ENCODE peak calls at places on chromosome 18, in seven cellular contexts. One of them, this sample, is unnamed.

GRCh38 chr18:7576685-7577084 is 9.6 kb downstream of the PTPRM start:
- DNase-seq in thyroid gland: peak
- DNase-seq in non-pigmented ciliary epithelial cell: no peak
- DNase-seq in iris pigment epithelial cell: peak
- DNase-seq in COR-L47: no peak
- DNase-seq in stimulated activated CD4-positive, alpha-beta T cell treated with anti-CD3 and anti-CD28 coated beads, Interleukin-15, amount 100 ng/mL, for 24 hours: no peak
- DNase-seq in transverse colon: no peak
- DNase-seq in this sample: no peak

GRCh38 chr18:63592506-63592905 is 5.4 kb downstream of the SERPINB13 start:
- DNase-seq in stimulated activated CD4-positive, alpha-beta T cell treated with anti-CD3 and anti-CD28 coated beads, Interleukin-15, amount 100 ng/mL, for 24 hours: no peak
- DNase-seq in transverse colon: no peak
- DNase-seq in non-pigmented ciliary epithelial cell: no peak
- DNase-seq in thyroid gland: no peak
- DNase-seq in COR-L47: no peak
- DNase-seq in iris pigment epithelial cell: no peak
- DNase-seq in this sample: no peak

GRCh38 chr18:45962461-45962860 is 4.7 kb downstream of the EPG5 start:
- DNase-seq in COR-L47: no peak
- DNase-seq in non-pigmented ciliary epithelial cell: peak
- DNase-seq in stimulated activated CD4-positive, alpha-beta T cell treated with anti-CD3 and anti-CD28 coated beads, Interleukin-15, amount 100 ng/mL, for 24 hours: peak
- DNase-seq in thyroid gland: peak
- DNase-seq in transverse colon: no peak
- DNase-seq in iris pigment epithelial cell: peak
- DNase-seq in this sample: peak

GRCh38 chr18:39799010-39799409 is 2156.0 kb upstream of the PIK3C3 start:
- DNase-seq in COR-L47: peak
- DNase-seq in iris pigment epithelial cell: peak
- DNase-seq in stimulated activated CD4-positive, alpha-beta T cell treated with anti-CD3 and anti-CD28 coated beads, Interleukin-15, amount 100 ng/mL, for 24 hours: no peak
- DNase-seq in non-pigmented ciliary epithelial cell: no peak
- DNase-seq in thyroid gland: no peak
- DNase-seq in transverse colon: peak
- DNase-seq in this sample: no peak

GRCh38 chr18:74898965-74899364 is 301.3 kb downstream of the ZNF407 start:
- DNase-seq in iris pigment epithelial cell: peak
- DNase-seq in non-pigmented ciliary epithelial cell: peak
- DNase-seq in COR-L47: peak
- DNase-seq in stimulated activated CD4-positive, alpha-beta T cell treated with anti-CD3 and anti-CD28 coated beads, Interleukin-15, amount 100 ng/mL, for 24 hours: no peak
- DNase-seq in thyroid gland: no peak
- DNase-seq in transverse colon: no peak
- DNase-seq in this sample: no peak

GRCh38 chr18:2898131-2898640 is 51.4 kb downstream of the EMILIN2 start:
- DNase-seq in stimulated activated CD4-positive, alpha-beta T cell treated with anti-CD3 and anti-CD28 coated beads, Interleukin-15, amount 100 ng/mL, for 24 hours: no peak
- DNase-seq in iris pigment epithelial cell: no peak
- DNase-seq in transverse colon: no peak
- DNase-seq in thyroid gland: no peak
- DNase-seq in COR-L47: no peak
- DNase-seq in non-pigmented ciliary epithelial cell: no peak
- DNase-seq in this sample: no peak

GRCh38 chr18:8701546-8702118 is 3.7 kb upstream of the MTCL1 start:
- DNase-seq in non-pigmented ciliary epithelial cell: no peak
- DNase-seq in transverse colon: no peak
- DNase-seq in COR-L47: no peak
- DNase-seq in iris pigment epithelial cell: peak
- DNase-seq in stimulated activated CD4-positive, alpha-beta T cell treated with anti-CD3 and anti-CD28 coated beads, Interleukin-15, amount 100 ng/mL, for 24 hours: no peak
- DNase-seq in thyroid gland: no peak
- DNase-seq in this sample: no peak

GRCh38 chr18:8997634-8998033 is 104.9 kb upstream of the NDUFV2 start:
- DNase-seq in thyroid gland: no peak
- DNase-seq in iris pigment epithelial cell: no peak
- DNase-seq in COR-L47: no peak
- DNase-seq in transverse colon: no peak
- DNase-seq in stimulated activated CD4-positive, alpha-beta T cell treated with anti-CD3 and anti-CD28 coated beads, Interleukin-15, amount 100 ng/mL, for 24 hours: no peak
- DNase-seq in non-pigmented ciliary epithelial cell: no peak
- DNase-seq in this sample: no peak

GRCh38 chr18:11052800-11053199 is 96.6 kb downstream of the PIEZO2 start:
- DNase-seq in thyroid gland: no peak
- DNase-seq in stimulated activated CD4-positive, alpha-beta T cell treated with anti-CD3 and anti-CD28 coated beads, Interleukin-15, amount 100 ng/mL, for 24 hours: no peak
- DNase-seq in iris pigment epithelial cell: peak
- DNase-seq in transverse colon: no peak
- DNase-seq in COR-L47: no peak
- DNase-seq in non-pigmented ciliary epithelial cell: no peak
- DNase-seq in this sample: no peak

GRCh38 chr18:63460414-63460813 is 16.3 kb upstream of the SERPINB5 start:
- DNase-seq in transverse colon: no peak
- DNase-seq in thyroid gland: no peak
- DNase-seq in COR-L47: no peak
- DNase-seq in iris pigment epithelial cell: no peak
- DNase-seq in stimulated activated CD4-positive, alpha-beta T cell treated with anti-CD3 and anti-CD28 coated beads, Interleukin-15, amount 100 ng/mL, for 24 hours: no peak
- DNase-seq in non-pigmented ciliary epithelial cell: no peak
- DNase-seq in this sample: no peak

GRCh38 chr18:35051978-35052377 is 10.8 kb downstream of the MAPRE2 start:
- DNase-seq in transverse colon: no peak
- DNase-seq in iris pigment epithelial cell: no peak
- DNase-seq in non-pigmented ciliary epithelial cell: no peak
- DNase-seq in stimulated activated CD4-positive, alpha-beta T cell treated with anti-CD3 and anti-CD28 coated beads, Interleukin-15, amount 100 ng/mL, for 24 hours: no peak
- DNase-seq in thyroid gland: no peak
- DNase-seq in COR-L47: no peak
- DNase-seq in this sample: no peak

GRCh38 chr18:23239885-23240608 is 104.8 kb downstream of the CABLES1 start:
- DNase-seq in non-pigmented ciliary epithelial cell: no peak
- DNase-seq in iris pigment epithelial cell: no peak
- DNase-seq in transverse colon: no peak
- DNase-seq in COR-L47: no peak
- DNase-seq in stimulated activated CD4-positive, alpha-beta T cell treated with anti-CD3 and anti-CD28 coated beads, Interleukin-15, amount 100 ng/mL, for 24 hours: no peak
- DNase-seq in thyroid gland: no peak
- DNase-seq in this sample: no peak